ENCODE peak calls at places on chromosomes 2 and 18, in five cellular contexts. G is prostate gland, J is NB4, A is bronchial epithelial cell, Z is astrocyte of the spinal cord. Q is an unnamed sample.

GRCh38 chr2:41768301-41768700 is 279.5 kb upstream of the PKDCC start:
- DNase-seq in G (no peak), J (no peak), A (no peak), Z (no peak), Q (no peak)

GRCh38 chr2:127525692-127526141 is 572 bp downstream of the IWS1 start:
- DNase-seq in G (no peak), J (peak; percentile 76), A (peak; percentile 48), Z (peak; percentile 56), Q (no peak)

GRCh38 chr2:38182518-38183013 is 106.6 kb upstream of the CYP1B1 start:
- DNase-seq in G (no peak), J (no peak), A (no peak), Z (peak; percentile 63), Q (no peak)

GRCh38 chr2:54076577-54076976 is 38.8 kb upstream of the ACYP2 start:
- DNase-seq in G (no peak), J (no peak), A (no peak), Z (no peak), Q (no peak)

GRCh38 chr2:9725106-9725505 is 94.3 kb upstream of the YWHAQ start:
- DNase-seq in G (no peak), J (no peak), A (no peak), Z (no peak), Q (no peak)

GRCh38 chr2:239087041-239087710 is 239.3 kb downstream of the TWIST2 start:
- DNase-seq in G (no peak), J (no peak), A (no peak), Z (no peak), Q (no peak)

GRCh38 chr2:210537021-210537650 is 19.3 kb upstream of the CPS1 start:
- DNase-seq in G (no peak), J (no peak), A (no peak), Z (no peak), Q (no peak)

GRCh38 chr18:9649164-9649540 is 34.8 kb upstream of the PPP4R1 start:
- DNase-seq in G (no peak), J (no peak), A (no peak), Z (peak; percentile 60), Q (no peak)

GRCh38 chr18:55339990-55340389 is 248.0 kb downstream of the TCF4 start:
- DNase-seq in G (no peak), J (no peak), A (no peak), Z (no peak), Q (no peak)

GRCh38 chr2:37560241-37560848 is 111.1 kb downstream of the CDC42EP3 start:
- DNase-seq in G (no peak), J (peak; percentile 37), A (no peak), Z (no peak), Q (no peak)

DNA sequence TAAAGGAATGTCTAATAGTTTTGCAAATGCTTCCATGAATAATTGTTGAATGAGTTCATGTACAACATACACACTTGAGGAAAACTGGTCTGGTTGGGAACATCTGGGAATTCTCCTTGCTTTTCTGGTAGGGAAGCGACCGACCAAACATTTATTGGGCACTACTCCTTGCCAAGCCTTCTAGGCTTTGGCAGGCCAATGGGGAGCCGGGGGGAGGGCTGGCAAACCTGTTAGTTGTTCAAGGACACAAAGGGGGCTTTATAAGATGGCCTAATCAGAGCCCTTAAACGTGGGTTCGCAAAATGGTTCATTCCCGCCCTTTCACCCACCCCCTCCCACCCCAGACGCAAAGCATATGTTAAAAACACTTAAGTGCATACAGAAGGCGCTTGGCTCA is 902 bp upstream of the VSNL1 start:
- DNase-seq in G (no peak), J (no peak), A (peak; percentile 77), Z (peak; percentile 58), Q (no peak)
- H3K4me3 ChIP-seq in G (peak overlapping the region; percentile 29), J (no peak overlapping the region), A (peak overlapping the region; percentile 70), Z (peak overlapping the region; percentile 63), Q (no peak overlapping the region)

GRCh38 chr2:222318712-222319575 is 20.1 kb upstream of the PAX3 start:
- DNase-seq in G (no peak), J (peak; percentile 85), A (no peak), Z (no peak), Q (no peak)
- TF ChIP-seq CTCF in G (peak; percentile 21), J (peak; percentile 39), A (peak; percentile 41), Z (peak; percentile 21), Q (peak; percentile 37)

DNA sequence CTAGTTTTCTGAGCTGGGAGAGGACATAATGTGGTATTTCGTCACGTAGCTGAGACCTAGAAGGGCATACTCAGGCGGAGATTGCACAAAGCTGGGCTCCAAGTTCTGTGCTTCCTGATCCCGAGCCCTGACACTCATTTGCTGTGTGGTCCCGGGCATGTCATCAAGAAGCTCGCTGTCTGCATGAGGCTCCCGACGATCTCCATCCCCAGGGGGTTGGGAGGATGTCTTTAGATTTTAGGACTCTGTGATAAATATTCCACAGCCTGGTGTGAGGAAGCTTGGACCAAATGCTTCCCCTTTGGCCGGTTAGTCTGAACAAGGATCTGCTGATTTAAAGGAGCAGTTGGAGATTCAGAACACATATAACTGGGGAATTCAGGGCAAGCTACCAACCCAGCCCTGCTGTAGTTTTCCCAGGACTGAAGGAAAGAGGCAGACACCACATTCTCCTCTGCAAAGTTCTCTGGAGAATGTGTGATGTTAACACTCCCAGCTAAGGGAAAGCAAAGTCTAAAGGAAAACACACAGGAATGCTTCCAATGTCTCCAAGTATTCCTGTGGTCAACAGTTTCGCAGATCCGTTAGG is 2.3 kb downstream of the KCNE4 start:
- DNase-seq in G (no peak), J (no peak), A (no peak), Z (peak; percentile 78), Q (no peak)
- H3K4me3 ChIP-seq in G (no peak overlapping the region), J (no peak overlapping the region), A (no peak overlapping the region), Z (peak overlapping the region; percentile 56), Q (no peak overlapping the region)

GRCh38 chr2:200317975-200318374 is 11.5 kb downstream of the SPATS2L start:
- DNase-seq in G (no peak), J (no peak), A (no peak), Z (no peak), Q (no peak)

GRCh38 chr2:200318940-200319435 is 12.5 kb downstream of the SPATS2L start:
- DNase-seq in G (no peak), J (no peak), A (no peak), Z (no peak), Q (no peak)

GRCh38 chr2:200310545-200310971 is 4.1 kb downstream of the SPATS2L start:
- DNase-seq in G (no peak), J (no peak), A (peak; percentile 71), Z (peak; percentile 73), Q (no peak)

GRCh38 chr2:200311139-200311538 is 4.6 kb downstream of the SPATS2L start:
- DNase-seq in G (no peak), J (no peak), A (peak; percentile 42), Z (no peak), Q (no peak)

DNA sequence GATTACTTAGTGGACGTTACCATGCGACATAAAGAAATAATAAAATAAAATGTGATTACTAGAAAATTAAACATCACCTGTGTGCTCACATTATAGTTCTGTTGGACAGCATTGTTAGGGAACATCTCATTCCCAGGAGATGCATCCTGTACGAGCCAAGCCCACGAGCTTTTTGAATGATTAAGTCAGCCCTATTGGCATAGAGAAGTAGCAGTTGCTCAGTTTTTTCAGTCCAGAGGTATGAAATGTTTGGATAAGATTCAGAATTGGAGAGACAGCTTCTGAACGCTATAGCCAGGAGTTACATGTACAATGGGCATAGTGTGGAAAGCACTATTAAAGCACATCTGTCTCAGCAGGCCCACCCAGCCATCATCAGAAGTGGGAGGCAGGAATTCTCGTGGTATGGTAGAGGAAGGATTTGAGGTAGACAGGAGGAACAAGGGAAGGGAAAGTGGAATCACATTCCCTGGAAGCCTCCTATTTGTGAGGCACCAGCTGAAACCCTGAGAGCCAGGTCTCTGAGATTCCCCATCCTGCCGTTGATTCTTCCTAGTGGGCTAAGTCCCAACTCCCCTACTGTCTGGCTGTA is 8.6 kb downstream of the SPATS2L start:
- DNase-seq in G (no peak), J (no peak), A (no peak), Z (peak; percentile 45), Q (no peak)
- TF ChIP-seq CTCF in G (no peak), J (no peak), A (no peak), Z (no peak), Q (no peak)

Q was measured in LNCaP clone FGC.